ENCODE peak calls at places on chromosomes 4 and X, in four cellular contexts. Q is endodermal cell; E is activated T-helper 1 cell treated with anti-CD3 and anti-CD28 coated beads, Interleukin-2, amount 50 U/mL, for 16 hours; P is RKO. G is an unnamed sample.

GRCh38 chr4:76943129-76943620 is 6.4 kb upstream of the SEPTIN11 start:
- DNase-seq in Q (no peak), E (no peak), P (peak), G (no peak)

GRCh38 chrX:135985123-135985973 is at the start of gene SLC9A6:
- DNase-seq in Q (peak), E (peak), P (peak), G (no peak)

GRCh38 chr4:158667651-158668198 is 4.0 kb downstream of the C4orf46 start:
- DNase-seq in Q (peak), E (no peak), P (peak), G (no peak)

GRCh38 chr4:88818650-88819470 is 121.2 kb upstream of the NAP1L5 start:
- DNase-seq in Q (peak), E (peak), P (peak), G (no peak)

GRCh38 chrX:20431486-20431885 is 164.8 kb upstream of the RPS6KA3 start:
- DNase-seq in Q (no peak), E (no peak), P (no peak), G (no peak)

GRCh38 chrX:40947276-40947675 is 138.0 kb upstream of the USP9X start:
- DNase-seq in Q (no peak), E (no peak), P (peak), G (no peak)

GRCh38 chr4:163121689-163122088 is 45.0 kb downstream of the NAF1 start:
- DNase-seq in Q (no peak), E (no peak), P (no peak), G (no peak)

GRCh38 chrX:109952985-109953905 is 49.7 kb upstream of the TMEM164 start:
- DNase-seq in Q (no peak), E (no peak), P (no peak), G (no peak)

GRCh38 chr4:82519072-82519471 is 42.7 kb downstream of the TMEM150C start:
- DNase-seq in Q (no peak), E (no peak), P (no peak), G (no peak)

GRCh38 chr4:143514432-143514831 is 930 bp downstream of the SMARCA5 start:
- DNase-seq in Q (peak), E (no peak), P (peak), G (no peak)

GRCh38 chrX:72028701-72029470 is 102.8 kb downstream of the RTL5 start:
- DNase-seq in Q (peak), E (no peak), P (no peak), G (no peak)

GRCh38 chrX:119755981-119756533 is 2.3 kb upstream of the SOWAHD start:
- DNase-seq in Q (no peak), E (no peak), P (no peak), G (no peak)

GRCh38 chr4:152255437-152255836 is 280.5 kb downstream of the FBXW7 start:
- DNase-seq in Q (no peak), E (peak), P (no peak), G (no peak)

GRCh38 chr4:65340382-65341109 is 329.7 kb downstream of the EPHA5 start:
- DNase-seq in Q (no peak), E (no peak), P (no peak), G (no peak)

GRCh38 chr4:8910100-8910821 is 38.6 kb upstream of the HMX1 start:
- DNase-seq in Q (peak), E (no peak), P (no peak), G (no peak)

GRCh38 chr4:1133033-1133432 is 19.7 kb upstream of the RNF212 start:
- DNase-seq in Q (no peak), E (no peak), P (no peak), G (no peak)